ENCODE peak calls at places on chromosomes 6 and 20, in eight cellular contexts. G, D, A, E, M, V, L and C are unnamed samples.

GRCh38 chr6:51968265-51968664 is 119.1 kb downstream of the PKHD1 start:
- DNase-seq in G (no peak), D (no peak), A (no peak), E (no peak), M (no peak), V (no peak), L (no peak), C (no peak)

GRCh38 chr6:52390361-52390727 is 28.4 kb downstream of the PAQR8 start:
- DNase-seq in G (peak), D (peak), A (no peak), E (no peak), M (no peak), V (peak), L (peak), C (no peak)

GRCh38 chr6:134379086-134379485 is 61.2 kb upstream of the SGK1 start:
- DNase-seq in G (no peak), D (no peak), A (no peak), E (no peak), M (peak), V (no peak), L (no peak), C (no peak)

GRCh38 chr6:32074996-32075532 is 34.1 kb downstream of the TNXB start:
- DNase-seq in G (no peak), D (peak), A (no peak), E (no peak), M (no peak), V (no peak), L (no peak), C (no peak)

GRCh38 chr6:77217896-77218295 is 245.4 kb downstream of the HTR1B start:
- DNase-seq in G (no peak), D (no peak), A (no peak), E (no peak), M (no peak), V (no peak), L (no peak), C (no peak)

GRCh38 chr20:37915434-37915787 is 12.5 kb downstream of the VSTM2L start:
- DNase-seq in G (no peak), D (no peak), A (no peak), E (no peak), M (no peak), V (no peak), L (no peak), C (no peak)

GRCh38 chr6:21850682-21851081 is 257.1 kb downstream of the SOX4 start:
- DNase-seq in G (no peak), D (no peak), A (no peak), E (no peak), M (no peak), V (no peak), L (no peak), C (no peak)

GRCh38 chr6:143125455-143125854 is 64.8 kb downstream of the AIG1 start:
- DNase-seq in G (no peak), D (no peak), A (no peak), E (no peak), M (no peak), V (no peak), L (peak), C (no peak)

GRCh38 chr20:8879669-8880068 is 189.2 kb upstream of the PLCB4 start:
- DNase-seq in G (no peak), D (no peak), A (no peak), E (no peak), M (no peak), V (no peak), L (no peak), C (no peak)

GRCh38 chr6:51398793-51399192 is 580.1 kb downstream of the TFAP2B start:
- DNase-seq in G (no peak), D (no peak), A (no peak), E (no peak), M (no peak), V (no peak), L (no peak), C (no peak)

GRCh38 chr6:111423960-111424846 is 58.8 kb downstream of the REV3L start:
- DNase-seq in G (no peak), D (peak), A (no peak), E (no peak), M (no peak), V (no peak), L (peak), C (no peak)

GRCh38 chr6:14197118-14197517 is 79.5 kb downstream of the CD83 start:
- DNase-seq in G (no peak), D (no peak), A (no peak), E (no peak), M (no peak), V (no peak), L (no peak), C (no peak)

GRCh38 chr20:62737971-62738881 is 29.6 kb downstream of the NTSR1 start:
- DNase-seq in G (no peak), D (no peak), A (no peak), E (no peak), M (no peak), V (no peak), L (no peak), C (peak)

GRCh38 chr6:154606457-154606856 is 96.0 kb upstream of the CNKSR3 start:
- DNase-seq in G (peak), D (no peak), A (no peak), E (no peak), M (peak), V (peak), L (no peak), C (no peak)

GRCh38 chr6:9745966-9746365 is 668.9 kb downstream of the TFAP2A start:
- DNase-seq in G (no peak), D (peak), A (no peak), E (no peak), M (no peak), V (no peak), L (no peak), C (no peak)